ENCODE peak calls at places on chromosomes 12 and 14, in five cellular contexts. Z, J, Q, M and X are unnamed samples.

GRCh38 chr14:104592785-104593184 is 11.8 kb downstream of the TMEM179 start:
- DNase-seq in Z (no peak), J (no peak), Q (no peak), M (no peak), X (no peak)

GRCh38 chr12:123387508-123388217 is 3.7 kb downstream of the KMT5A start:
- DNase-seq in Z (peak; percentile 61), J (no peak), Q (no peak), M (no peak), X (no peak)

GRCh38 chr14:63308723-63309317 is 9.9 kb downstream of the GPHB5 start:
- DNase-seq in Z (peak; percentile 12), J (peak; percentile 8), Q (no peak), M (no peak), X (no peak)

GRCh38 chr12:124718458-124718857 is 145.2 kb downstream of the SCARB1 start:
- DNase-seq in Z (no peak), J (no peak), Q (no peak), M (no peak), X (no peak)

GRCh38 chr12:31387466-31387865 is 61.5 kb upstream of the SINHCAF start:
- DNase-seq in Z (no peak), J (no peak), Q (no peak), M (no peak), X (no peak)

GRCh38 chr14:74326369-74327152 is 21.7 kb upstream of the VRTN start:
- DNase-seq in Z (no peak), J (no peak), Q (no peak), M (no peak), X (no peak)

GRCh38 chr12:39064712-39065111 is 159.3 kb upstream of the CPNE8 start:
- DNase-seq in Z (no peak), J (no peak), Q (no peak), M (no peak), X (no peak)

GRCh38 chr12:107349008-107349747 is 255.8 kb upstream of the CRY1 start:
- DNase-seq in Z (no peak), J (peak; percentile 69), Q (no peak), M (no peak), X (no peak)

GRCh38 chr14:39381366-39381765 is 50.9 kb downstream of the FBXO33 start:
- DNase-seq in Z (no peak), J (no peak), Q (no peak), M (no peak), X (no peak)

GRCh38 chr14:76514599-76514998 is 138.7 kb downstream of the ESRRB start:
- DNase-seq in Z (peak; percentile 69), J (no peak), Q (no peak), M (no peak), X (peak; percentile 28)

GRCh38 chr12:42056130-42056529 is 88.5 kb downstream of the GXYLT1 start:
- DNase-seq in Z (peak; percentile 76), J (no peak), Q (no peak), M (no peak), X (no peak)

GRCh38 chr12:107488666-107489065 is 196.9 kb upstream of the PWP1 start:
- DNase-seq in Z (no peak), J (no peak), Q (no peak), M (no peak), X (no peak)

GRCh38 chr14:74592476-74593191 is 19.4 kb downstream of the LTBP2 start:
- DNase-seq in Z (no peak), J (no peak), Q (no peak), M (no peak), X (no peak)

GRCh38 chr12:116737774-116738657 is at the start of the genes RNFT2 and SPRING1:
- DNase-seq in Z (peak; percentile 100), J (peak; percentile 99), Q (peak; percentile 99), M (peak; percentile 98), X (peak; percentile 99)
- TF ChIP-seq POLR2A in Z (peak; percentile 56), J (peak; percentile 58), Q (peak; percentile 88), M (peak; percentile 91), X (peak; percentile 89)

GRCh38 chr12:72110814-72111615 is 161.2 kb upstream of the TRHDE start:
- DNase-seq in Z (no peak), J (no peak), Q (no peak), M (no peak), X (no peak)
- TF ChIP-seq POLR2A in Z (no peak), J (no peak), Q (no peak), M (no peak), X (no peak)

GRCh38 chr12:1925125-1925963 is 6.9 kb upstream of the CACNA2D4 start:
- DNase-seq in Z (peak; percentile 0), J (no peak), Q (peak; percentile 4), M (no peak), X (no peak)

GRCh38 chr12:1920436-1920835 is 2.0 kb upstream of the CACNA2D4 start:
- DNase-seq in Z (peak; percentile 30), J (no peak), Q (no peak), M (no peak), X (no peak)

GRCh38 chr12:1920971-1921370 is 2.5 kb upstream of the CACNA2D4 start:
- DNase-seq in Z (peak; percentile 89), J (no peak), Q (no peak), M (no peak), X (no peak)

GRCh38 chr12:1922075-1922709 is 3.7 kb upstream of the CACNA2D4 start:
- DNase-seq in Z (peak; percentile 78), J (peak; percentile 52), Q (no peak), M (no peak), X (no peak)

DNA sequence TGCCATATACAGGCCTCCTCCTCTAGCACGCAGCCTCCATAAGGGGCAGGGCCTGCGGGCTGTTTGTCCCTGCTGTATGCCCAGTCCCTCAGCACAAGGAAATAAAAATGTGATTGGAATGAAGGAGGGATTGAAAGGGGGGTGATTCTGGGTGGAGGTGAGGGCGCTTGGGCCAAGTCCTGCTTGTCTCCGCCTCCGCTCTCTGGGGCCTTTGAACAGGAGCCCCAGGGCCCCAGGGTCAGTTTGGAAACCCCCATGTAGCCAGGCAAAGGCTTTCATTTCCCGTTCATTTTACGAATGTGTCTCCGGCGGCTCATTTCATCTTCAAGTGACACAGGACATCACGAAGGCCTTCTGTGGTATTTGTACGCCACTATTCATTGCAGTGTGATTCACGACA is 4.5 kb upstream of the CACNA2D4 start:
- DNase-seq in Z (peak; percentile 4), J (no peak), Q (no peak), M (no peak), X (no peak)
- TF ChIP-seq POLR2A in Z (no peak), J (no peak), Q (no peak), M (no peak), X (no peak)

DNA sequence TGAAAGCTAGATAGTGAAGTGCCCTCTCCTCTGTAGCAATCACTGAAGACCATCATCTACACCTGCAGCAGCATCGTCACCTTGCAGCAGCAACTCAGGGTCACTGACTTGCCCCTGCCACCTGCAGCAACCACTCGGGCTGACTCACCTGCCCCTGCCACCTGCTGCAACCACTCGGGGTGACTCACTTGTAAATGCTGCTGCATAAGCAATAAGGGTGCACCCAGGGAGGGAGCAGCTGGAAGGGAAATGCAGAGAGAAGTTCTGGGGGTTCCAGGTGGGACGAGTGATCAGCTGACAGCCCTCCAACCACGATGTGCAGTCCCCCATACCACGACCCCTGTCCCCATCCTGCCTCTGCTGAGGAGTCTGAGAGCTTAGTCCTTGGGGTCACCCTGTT is 357.1 kb upstream of the SFSWAP start:
- DNase-seq in Z (no peak), J (no peak), Q (no peak), M (no peak), X (no peak)
- TF ChIP-seq POLR2A in Z (no peak), J (no peak), Q (no peak), M (no peak), X (no peak)

DNA sequence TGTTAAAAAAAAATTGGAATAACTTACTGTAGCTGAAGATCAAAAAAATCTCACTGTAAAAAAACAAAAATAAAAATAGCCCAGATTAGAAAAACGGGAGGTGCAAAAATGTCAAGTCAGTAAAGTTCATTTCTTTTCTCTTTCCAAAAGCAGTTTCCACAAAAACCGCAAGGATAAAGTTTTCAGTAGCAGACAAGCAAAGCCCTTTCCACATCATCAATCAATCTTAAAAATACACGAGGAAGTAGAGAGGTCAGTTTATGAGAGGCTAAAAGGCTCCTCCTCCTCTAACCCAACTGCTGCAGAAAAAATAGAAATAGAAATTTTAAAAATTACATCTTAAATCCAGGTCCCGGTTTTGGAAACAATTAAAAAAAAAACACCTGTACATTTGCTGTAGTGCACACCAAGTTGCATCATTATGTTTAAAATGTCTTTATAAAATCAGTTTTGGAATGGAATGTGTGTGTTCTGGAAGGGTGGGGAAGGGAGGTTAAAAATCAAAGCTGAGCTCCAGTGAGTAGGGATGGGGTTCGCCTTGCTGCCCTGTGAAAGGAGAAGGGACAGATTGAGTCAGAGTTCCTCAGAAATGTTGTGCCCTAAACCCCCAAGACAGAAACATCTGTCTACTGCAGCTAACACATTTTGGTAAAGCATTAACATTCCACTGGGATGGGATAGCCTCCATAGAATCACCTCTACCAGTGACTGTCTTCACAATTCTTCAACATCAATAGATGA is 5.8 kb downstream of the HNRNPC start:
- DNase-seq in Z (peak; percentile 35), J (no peak), Q (no peak), M (no peak), X (no peak)
- TF ChIP-seq POLR2A in Z (no peak), J (no peak), Q (no peak), M (peak; percentile 73), X (no peak)

GRCh38 chr12:101697197-101697929 is at the start of gene CHPT1:
- DNase-seq in Z (peak; percentile 98), J (peak; percentile 83), Q (peak; percentile 50), M (peak; percentile 62), X (peak; percentile 95)
- TF ChIP-seq POLR2A in Z (peak; percentile 78), J (peak; percentile 59), Q (no peak), M (no peak), X (peak; percentile 59)

GRCh38 chr12:121246893-121247557 is 37.1 kb downstream of the P2RX4 start:
- DNase-seq in Z (no peak), J (peak; percentile 64), Q (no peak), M (no peak), X (peak; percentile 23)

GRCh38 chr12:121248611-121249010 is 38.7 kb downstream of the P2RX4 start:
- DNase-seq in Z (no peak), J (peak; percentile 74), Q (no peak), M (peak; percentile 71), X (no peak)

GRCh38 chr12:121251838-121252237 is 41.9 kb downstream of the P2RX4 start:
- DNase-seq in Z (no peak), J (no peak), Q (no peak), M (no peak), X (no peak)

GRCh38 chr12:121252712-121253345 is 42.9 kb downstream of the P2RX4 start:
- DNase-seq in Z (no peak), J (no peak), Q (no peak), M (no peak), X (no peak)

DNA sequence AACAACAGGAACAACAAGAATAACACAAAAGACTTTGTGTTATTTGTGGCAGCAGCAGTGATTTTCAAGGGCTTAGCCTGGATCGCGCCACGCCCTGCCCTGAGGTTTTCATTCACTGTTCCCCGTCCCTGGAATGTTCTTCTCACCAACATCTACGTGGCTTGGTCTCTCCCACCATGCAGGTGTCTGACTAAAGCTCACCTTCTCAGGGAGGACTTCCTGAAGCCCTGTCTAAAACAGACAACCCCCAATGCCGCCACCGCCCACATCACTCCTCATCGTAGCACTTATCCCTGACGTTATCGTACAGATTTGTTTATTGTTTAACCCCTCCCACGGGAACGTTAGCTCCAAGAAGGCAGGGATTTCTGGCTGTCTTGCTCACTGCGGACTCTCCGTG is 40.4 kb downstream of the P2RX4 start:
- DNase-seq in Z (no peak), J (no peak), Q (no peak), M (no peak), X (no peak)
- TF ChIP-seq POLR2A in Z (no peak), J (no peak), Q (no peak), M (no peak), X (no peak)

GRCh38 chr12:6963016-6963731 is 7.3 kb downstream of the PHB2 start:
- DNase-seq in Z (no peak), J (peak; percentile 95), Q (no peak), M (no peak), X (no peak)
- TF ChIP-seq POLR2A in Z (no peak), J (peak; percentile 99), Q (no peak), M (no peak), X (no peak)